ENCODE peak calls at places on chromosome 17, in nine cellular contexts. Z is stomach; B is tibial nerve; C is GM13976; K is SW 1271; E is stimulated activated CD8-positive, alpha-beta memory T cell treated with anti-CD3 and anti-CD28 coated beads, Interleukin-12 subunit alpha, Interleukin-12 subunit beta, amount 100 ng/mL, for 4 hours; H is esophagus squamous epithelium; W is iPS DF 6.9; N is mesendoderm. T is an unnamed sample.

GRCh38 chr17:62780273-62780672 is 27.8 kb downstream of the MARCHF10 start:
- DNase-seq in Z (peak), B (no peak), C (no peak), K (no peak), E (no peak), H (no peak), W (no peak), N (no peak), T (peak)

GRCh38 chr17:740240-741055 is 8.1 kb downstream of the TLCD3A start:
- DNase-seq in Z (no peak), B (no peak), C (peak), K (no peak), E (no peak), H (no peak), W (no peak), N (no peak), T (no peak)

GRCh38 chr17:19403021-19403420 is 8.0 kb upstream of the RNF112 start:
- DNase-seq in Z (no peak), B (no peak), C (no peak), K (no peak), E (no peak), H (no peak), W (no peak), N (no peak), T (no peak)

GRCh38 chr17:14950216-14950615 is 314.9 kb downstream of the PMP22 start:
- DNase-seq in Z (no peak), B (no peak), C (no peak), K (no peak), E (no peak), H (no peak), W (no peak), N (peak), T (no peak)

GRCh38 chr17:45743626-45744326 is 40.3 kb upstream of the CRHR1 start:
- DNase-seq in Z (no peak), B (no peak), C (no peak), K (no peak), E (no peak), H (no peak), W (no peak), N (no peak), T (no peak)

GRCh38 chr17:2174471-2175293 is 119.8 kb downstream of the HIC1 start:
- DNase-seq in Z (no peak), B (no peak), C (no peak), K (no peak), E (no peak), H (no peak), W (no peak), N (no peak), T (no peak)

GRCh38 chr17:78240839-78241238 is 9.4 kb downstream of the TMEM235 start:
- DNase-seq in Z (no peak), B (no peak), C (no peak), K (no peak), E (no peak), H (no peak), W (no peak), N (no peak), T (no peak)

GRCh38 chr17:77471984-77472836 is 331.4 kb downstream of the SEC14L1 start:
- DNase-seq in Z (peak), B (no peak), C (no peak), K (no peak), E (no peak), H (no peak), W (no peak), N (peak), T (peak)

GRCh38 chr17:75181608-75182318 is 996 bp downstream of the SUMO2 start:
- DNase-seq in Z (peak), B (peak), C (peak), K (no peak), E (no peak), H (no peak), W (no peak), N (no peak), T (peak)

GRCh38 chr17:47315451-47316266 is 8.1 kb upstream of the EFCAB13 start:
- DNase-seq in Z (no peak), B (peak), C (peak), K (peak), E (no peak), H (no peak), W (no peak), N (peak), T (peak)

GRCh38 chr17:50072130-50072529 is 16.2 kb downstream of the ITGA3 start:
- DNase-seq in Z (no peak), B (no peak), C (no peak), K (no peak), E (no peak), H (no peak), W (no peak), N (no peak), T (no peak)

GRCh38 chr17:40516581-40517285 is 15.3 kb upstream of the TNS4 start:
- DNase-seq in Z (no peak), B (no peak), C (peak), K (peak), E (peak), H (no peak), W (no peak), N (peak), T (peak)

GRCh38 chr17:48718781-48719641 is 3.3 kb downstream of the PRAC1 start:
- DNase-seq in Z (no peak), B (no peak), C (no peak), K (no peak), E (no peak), H (no peak), W (no peak), N (peak), T (no peak)

T was measured in kidney tubule cell.